ENCODE peak calls at places on chromosomes 7 and 10, in nine cellular contexts. D is GM23248, V is neural progenitor cell, F is HCT116, M is fibroblast of lung, L is IMR-90, I is PC-3, J is keratinocyte, Z is mammary epithelial cell. E is an unnamed sample. For H4K20me1, the result is how much of the 10 kb centered on the place peaks cover.

GRCh38 chr7:105037319-105037718 is 23.3 kb downstream of the KMT2E start:
- DNase-seq in Z (no peak), D (no peak), L (no peak), V (no peak), I (no peak), F (no peak), J (no peak), M (no peak), E (no peak)

GRCh38 chr10:118407026-118407425 is 64.9 kb upstream of the FAM204A start:
- DNase-seq in D (no peak), L (no peak), V (no peak), J (no peak), M (no peak), F (no peak), I (no peak), Z (no peak), E (no peak)

GRCh38 chr10:124735491-124736286 is 8.5 kb downstream of the FAM53B start:
- DNase-seq in M (no peak), D (no peak), Z (no peak), J (no peak), I (no peak), L (no peak), V (no peak), F (no peak), E (no peak)

GRCh38 chr7:78039791-78040776 is 241.5 kb downstream of the PHTF2 start:
- DNase-seq in Z (no peak), I (no peak), L (no peak), J (no peak), M (peak), V (peak), D (peak), F (peak), E (no peak)

GRCh38 chr7:156954941-156955340 is 5.4 kb downstream of the NOM1 start:
- DNase-seq in V (no peak), F (no peak), J (no peak), D (no peak), M (no peak), I (no peak), Z (peak), L (no peak), E (no peak)

GRCh38 chr10:47366731-47367460 is 17.2 kb downstream of the ZNF488 start:
- DNase-seq in V (no peak), F (no peak), D (no peak), I (no peak), L (no peak), M (no peak), Z (no peak), J (no peak), E (no peak)

GRCh38 chr10:51244739-51245138 is 170.5 kb downstream of the PRKG1 start:
- DNase-seq in M (peak), Z (no peak), J (no peak), V (peak), I (peak), L (peak), D (peak), F (no peak), E (peak)

GRCh38 chr10:113555245-113555644 is 2.4 kb downstream of the HABP2 start:
- DNase-seq in L (no peak), F (no peak), M (no peak), J (no peak), D (no peak), V (no peak), I (no peak), Z (no peak), E (no peak)

GRCh38 chr10:43188702-43189101 is 50.5 kb downstream of the CSGALNACT2 start:
- DNase-seq in L (peak), V (no peak), D (peak), F (no peak), M (peak), Z (no peak), J (no peak), I (no peak), E (no peak)

GRCh38 chr10:125006921-125007391 is 65.0 kb downstream of the ZRANB1 start:
- DNase-seq in M (no peak), V (no peak), J (no peak), I (no peak), L (peak), Z (no peak), D (peak), F (no peak), E (no peak)

GRCh38 chr10:21385996-21386620 is 139.4 kb downstream of the SKIDA1 start:
- DNase-seq in V (no peak), Z (no peak), L (no peak), D (no peak), M (no peak), I (no peak), J (no peak), F (no peak), E (no peak)

GRCh38 chr10:79982486-79982800 is 33.5 kb upstream of the SFTPD start:
- DNase-seq in J (no peak), I (no peak), D (no peak), L (no peak), M (no peak), Z (peak), F (no peak), V (no peak), E (no peak)

GRCh38 chr7:130699686-130700085 is 13.3 kb upstream of the TSGA13 start:
- DNase-seq in D (no peak), F (no peak), I (no peak), M (no peak), J (no peak), Z (no peak), V (no peak), L (no peak), E (no peak)

GRCh38 chr7:30143748-30144251 is 9.0 kb downstream of the MTURN start:
- DNase-seq in D (peak), L (peak), Z (peak), J (no peak), F (no peak), I (peak), M (peak), V (no peak), E (peak)

GRCh38 chr7:108456845-108457540 is 757 bp upstream of the NRCAM start:
- DNase-seq in Z (no peak), L (no peak), D (no peak), M (no peak), J (no peak), F (no peak), V (peak), I (no peak), E (no peak)

GRCh38 chr7:137390076-137390475 is 46.5 kb upstream of the PTN start:
- DNase-seq in F (no peak), D (no peak), L (no peak), J (no peak), V (no peak), M (no peak), I (no peak), Z (no peak), E (no peak)

GRCh38 chr7:36291387-36292316 is 98.0 kb upstream of the ANLN start:
- DNase-seq in M (peak), F (peak), D (peak), V (peak), J (no peak), Z (peak), I (peak), L (peak), E (peak)

GRCh38 chr7:149838992-149839408 is 825 bp downstream of the ZNF862 start:
- DNase-seq in J (no peak), F (no peak), D (peak), L (peak), Z (no peak), I (peak), M (peak), V (peak), E (peak)

GRCh38 chr7:22658031-22658430 is 69.0 kb upstream of the IL6 start:
- DNase-seq in J (no peak), D (no peak), M (no peak), I (no peak), F (no peak), V (no peak), Z (no peak), L (no peak), E (no peak)

GRCh38 chr10:44829426-44829825 is 81.7 kb upstream of the TMEM72 start:
- DNase-seq in D (no peak), I (peak), Z (no peak), J (no peak), M (no peak), V (no peak), L (no peak), F (no peak), E (no peak)

GRCh38 chr10:82581940-82582339 is 706.9 kb downstream of the NRG3 start:
- DNase-seq in D (no peak), L (no peak), M (no peak), J (no peak), I (no peak), V (no peak), Z (no peak), F (no peak), E (no peak)

GRCh38 chr10:69573056-69573806 is at the start of gene NEUROG3:
- DNase-seq in L (no peak), F (no peak), J (no peak), D (no peak), I (no peak), V (peak), Z (no peak), M (no peak), E (no peak)

GRCh38 chr7:116653204-116653603 is 18.8 kb upstream of the MET start:
- DNase-seq in L (peak), M (peak), V (no peak), F (peak), D (peak), J (peak), I (peak), Z (peak), E (peak)

GRCh38 chr7:74430961-74431466 is 22.7 kb upstream of the GTF2IRD1 start:
- DNase-seq in F (no peak), M (no peak), I (no peak), J (no peak), D (no peak), L (no peak), Z (no peak), V (peak), E (no peak)
- H3K9ac ChIP-seq in F (no peak), M (no peak), I (no peak), J (no peak), D (no peak), L (no peak), Z (no peak), V (no peak), E (peak)

DNA sequence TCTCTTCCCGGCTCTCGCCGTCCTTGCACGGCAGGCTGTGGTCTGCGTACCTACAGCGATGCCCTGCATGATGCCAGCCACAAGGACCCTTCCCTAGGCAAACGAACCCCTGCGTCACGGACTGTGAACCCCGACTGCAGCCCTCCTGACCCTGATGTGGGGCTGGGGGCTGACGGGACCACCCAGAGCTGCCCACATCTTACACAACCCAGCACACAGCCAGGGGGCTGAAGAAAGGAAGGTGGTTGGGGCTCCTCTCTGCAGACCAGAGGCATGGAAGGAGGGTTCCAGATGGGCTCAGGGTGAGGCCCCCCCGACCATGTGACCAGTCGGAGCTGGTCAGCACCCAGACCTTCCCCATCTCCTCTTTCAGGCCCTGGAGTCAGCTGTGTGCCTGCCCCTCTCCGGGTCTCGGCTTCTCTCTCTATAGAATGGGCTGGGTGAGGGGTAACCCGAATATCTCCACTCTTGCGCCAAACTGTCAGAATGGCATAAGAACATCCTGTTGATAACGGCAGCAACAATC is 41.4 kb downstream of the EBF3 start:
- DNase-seq in F (no peak), V (no peak), Z (no peak), M (no peak), J (no peak), L (no peak), I (no peak), D (no peak), E (no peak)
- H4K20me1 ChIP-seq in F (under half), V (under half), Z (under half), M (under half), J (under half), L (under half), I (under half), D (under half), E (under half)

DNA sequence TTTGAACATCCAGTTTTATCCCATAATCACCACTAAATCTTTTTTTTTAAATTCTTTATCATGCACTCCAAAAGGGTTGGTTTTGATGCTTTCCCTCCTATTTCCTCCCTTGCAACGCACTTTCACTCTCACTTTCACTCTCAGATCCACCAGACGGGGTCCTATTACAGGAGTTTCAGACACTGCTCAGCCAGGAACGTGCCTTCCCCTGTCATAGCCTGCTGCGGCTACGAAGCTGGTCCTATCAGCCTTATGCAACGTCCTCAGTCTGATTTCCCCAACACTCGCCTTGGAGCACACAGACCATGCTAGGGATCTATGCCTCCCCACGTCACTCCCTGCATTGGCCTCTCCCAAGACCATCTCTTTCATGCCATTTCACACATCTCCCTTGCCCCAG is 23.4 kb downstream of the ZPBP start:
- DNase-seq in I (peak), Z (peak), V (no peak), J (no peak), M (no peak), L (no peak), D (peak), F (no peak), E (peak)
- H3K9ac ChIP-seq in I (no peak), Z (peak), V (no peak), J (peak), M (no peak), L (no peak), D (peak), F (no peak), E (peak)

DNA sequence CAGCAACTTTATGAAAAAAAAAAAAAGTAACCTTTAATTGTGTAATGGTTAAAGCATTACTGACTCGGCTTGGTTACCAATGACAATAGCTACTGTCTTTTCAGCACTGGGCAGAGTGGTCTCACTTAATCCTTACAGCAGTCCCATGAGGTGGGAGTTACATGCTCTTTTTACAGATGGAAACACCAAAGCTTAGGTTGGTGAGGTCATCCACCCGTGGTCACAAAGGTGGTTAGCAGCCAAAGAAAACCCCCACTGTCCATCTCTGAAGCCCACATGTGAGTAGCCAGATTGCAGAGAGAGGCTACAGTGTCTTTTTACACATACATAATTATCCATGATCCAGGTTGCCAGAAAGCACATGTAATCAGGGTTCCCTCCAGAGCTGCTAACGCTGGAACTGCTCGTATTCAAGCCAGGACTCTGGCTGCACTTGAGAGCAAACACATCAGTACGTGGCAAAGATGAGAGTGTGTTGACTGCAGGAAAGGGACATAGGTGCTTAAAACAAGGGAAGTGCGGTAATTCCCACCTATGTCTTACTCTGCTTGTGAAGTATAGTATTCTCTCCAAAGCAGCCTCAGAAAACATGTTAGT is 24.6 kb upstream of the ANKRD2 start:
- DNase-seq in M (no peak), I (no peak), F (no peak), Z (no peak), V (no peak), J (no peak), L (peak), D (peak), E (peak)
- H4K20me1 ChIP-seq in M (under half), I (under half), F (under half), Z (under half), V (under half), J (under half), L (under half), D (under half), E (under half)

GRCh38 chr7:23967949-23968599 is 258.1 kb downstream of the STK31 start:
- DNase-seq in I (no peak), Z (no peak), L (no peak), M (no peak), F (no peak), D (no peak), J (no peak), V (peak), E (no peak)
- H3K9ac ChIP-seq in I (no peak), Z (no peak), L (no peak), M (no peak), F (no peak), D (no peak), J (no peak), V (no peak), E (no peak)

GRCh38 chr7:151080091-151080521 is 503 bp downstream of the FASTK start:
- DNase-seq in Z (peak), F (no peak), L (no peak), M (no peak), I (no peak), V (peak), J (no peak), D (peak), E (no peak)
- H4K20me1 ChIP-seq in Z (under half), F (under half), L (under half), M (under half), I (under half), V (under half), J (under half), D (under half), E (under half)

GRCh38 chr10:131974034-131974817 is 7.5 kb downstream of the BNIP3 start:
- DNase-seq in V (no peak), F (no peak), L (no peak), I (no peak), Z (no peak), D (no peak), J (no peak), M (no peak), E (no peak)

GRCh38 chr10:131973160-131973951 is 8.4 kb downstream of the BNIP3 start:
- DNase-seq in I (no peak), Z (no peak), J (no peak), D (no peak), L (no peak), F (no peak), M (no peak), V (no peak), E (no peak)

GRCh38 chr10:131970946-131971345 is 10.8 kb downstream of the BNIP3 start:
- DNase-seq in Z (no peak), M (no peak), V (no peak), I (no peak), F (no peak), J (no peak), D (no peak), L (no peak), E (no peak)

GRCh38 chr10:131971591-131971990 is 10.1 kb downstream of the BNIP3 start:
- DNase-seq in Z (no peak), J (no peak), D (no peak), L (no peak), I (no peak), F (no peak), M (no peak), V (no peak), E (no peak)

GRCh38 chr10:131972474-131973071 is 9.2 kb downstream of the BNIP3 start:
- DNase-seq in D (no peak), F (no peak), I (no peak), Z (no peak), L (peak), V (no peak), J (no peak), M (peak), E (no peak)
- H3K9ac ChIP-seq in D (no peak), F (no peak), I (no peak), Z (no peak), L (no peak), V (no peak), J (no peak), M (no peak), E (no peak)

GRCh38 chr7:5598261-5598761 is 174.7 kb upstream of the TNRC18 start:
- DNase-seq in L (no peak), V (peak), Z (no peak), D (peak), J (no peak), M (no peak), F (no peak), I (no peak), E (peak)
- H4K20me1 ChIP-seq in L (half or more), V (half or more), Z (under half), D (under half), J (under half), M (under half), F (under half), I (half or more), E (half or more)